ENCODE peak calls at places on chromosomes 5 and 9, in six cellular contexts. D, E, K, V, G and S are unnamed samples.

GRCh38 chr5:173240091-173241050 is 5.4 kb upstream of the NKX2-5 start:
- DNase-seq in D (no peak), E (no peak), K (peak), V (no peak), G (no peak), S (no peak)

GRCh38 chr5:69265931-69266330 is 31.2 kb downstream of the CDK7 start:
- DNase-seq in D (peak), E (no peak), K (peak), V (peak), G (peak), S (no peak)

GRCh38 chr9:90659626-90660364 is 17.2 kb upstream of the DIRAS2 start:
- DNase-seq in D (no peak), E (no peak), K (no peak), V (no peak), G (no peak), S (no peak)

GRCh38 chr9:117746263-117746662 is 42.1 kb downstream of the TLR4 start:
- DNase-seq in D (no peak), E (no peak), K (no peak), V (no peak), G (no peak), S (no peak)

GRCh38 chr9:27441741-27442070 is 82.4 kb upstream of the IFNK start:
- DNase-seq in D (no peak), E (no peak), K (no peak), V (no peak), G (no peak), S (peak)

GRCh38 chr5:173802670-173803165 is 85.4 kb upstream of the CPEB4 start:
- DNase-seq in D (no peak), E (no peak), K (no peak), V (no peak), G (peak), S (no peak)

GRCh38 chr5:137753227-137753985 is 757 bp downstream of the HNRNPA0 start:
- DNase-seq in D (peak), E (peak), K (no peak), V (no peak), G (no peak), S (no peak)

GRCh38 chr9:98809311-98810105 is 2.0 kb downstream of the GALNT12 start:
- DNase-seq in D (no peak), E (no peak), K (no peak), V (no peak), G (no peak), S (no peak)

GRCh38 chr5:154485850-154486426 is 7.9 kb upstream of the HAND1 start:
- DNase-seq in D (no peak), E (no peak), K (no peak), V (no peak), G (no peak), S (no peak)

GRCh38 chr9:87375397-87376073 is 122.1 kb upstream of the DAPK1 start:
- DNase-seq in D (no peak), E (no peak), K (no peak), V (no peak), G (peak), S (no peak)

GRCh38 chr9:35945341-35946018 is 12.5 kb downstream of the OR2S2 start:
- DNase-seq in D (peak), E (peak), K (peak), V (peak), G (peak), S (no peak)

DNA sequence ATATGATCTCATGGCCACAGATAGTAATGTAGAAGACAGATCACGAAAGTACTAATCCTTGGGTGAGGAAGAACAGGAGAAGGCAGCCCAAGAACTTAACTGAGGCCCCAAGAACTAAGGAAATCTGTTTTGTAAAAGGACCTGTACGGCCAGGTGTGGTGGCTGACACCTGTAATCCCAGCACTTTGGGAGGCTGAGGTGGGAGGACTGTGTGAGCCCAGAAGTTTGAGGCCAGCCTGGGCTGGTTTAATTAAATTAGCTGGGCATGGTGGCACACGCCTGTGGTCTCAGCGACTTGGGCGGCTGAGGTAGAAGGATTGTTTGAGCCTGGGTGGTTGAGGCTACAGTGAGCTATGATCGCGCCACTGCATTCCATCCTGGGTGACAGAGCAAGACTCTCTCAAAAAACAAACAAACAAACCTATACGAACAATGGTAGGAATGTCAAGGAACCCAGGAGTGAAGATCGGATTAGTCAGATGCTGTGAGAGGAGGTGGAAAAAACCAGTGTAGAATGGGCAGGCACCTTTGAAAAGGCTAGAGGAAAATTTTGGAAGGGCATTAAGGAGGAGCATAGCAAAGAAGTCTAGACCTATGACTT is 283.8 kb upstream of the DMRT1 start:
- DNase-seq in D (no peak), E (no peak), K (peak), V (no peak), G (peak), S (no peak)
- TF ChIP-seq CREB1 in D (no peak), E (no peak), K (no peak), V (no peak), G (no peak), S (no peak)

DNA sequence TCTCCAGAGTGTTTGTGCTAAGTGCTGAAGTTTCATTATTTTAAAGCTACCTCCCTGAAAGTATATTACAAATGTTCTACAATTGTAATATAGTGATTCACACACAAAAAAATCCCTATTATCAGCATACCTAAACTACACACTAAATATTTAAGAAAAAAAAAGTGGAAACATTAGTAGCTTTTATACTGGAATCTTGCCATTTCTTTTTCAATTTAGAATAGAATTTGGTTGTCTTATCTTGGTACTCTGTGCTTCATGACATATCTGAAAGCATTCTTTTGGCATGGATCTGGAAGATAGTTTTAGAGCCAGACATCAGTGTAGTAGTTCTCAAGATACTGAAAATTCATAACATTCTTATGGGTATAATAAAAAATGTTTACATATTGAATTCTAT is 35.0 kb downstream of the SLC1A3 start:
- DNase-seq in D (no peak), E (no peak), K (no peak), V (no peak), G (no peak), S (no peak)
- TF ChIP-seq CREB1 in D (no peak), E (no peak), K (no peak), V (no peak), G (no peak), S (no peak)

GRCh38 chr5:178529080-178529479 is 61.1 kb downstream of the COL23A1 start:
- DNase-seq in D (no peak), E (no peak), K (no peak), V (no peak), G (no peak), S (no peak)

GRCh38 chr5:178525906-178526732 is 64.1 kb downstream of the COL23A1 start:
- DNase-seq in D (no peak), E (no peak), K (no peak), V (no peak), G (no peak), S (no peak)

GRCh38 chr5:178530526-178530925 is 59.7 kb downstream of the COL23A1 start:
- DNase-seq in D (no peak), E (no peak), K (no peak), V (no peak), G (no peak), S (no peak)

GRCh38 chr5:178526796-178527457 is 63.3 kb downstream of the COL23A1 start:
- DNase-seq in D (no peak), E (no peak), K (no peak), V (no peak), G (no peak), S (no peak)

DNA sequence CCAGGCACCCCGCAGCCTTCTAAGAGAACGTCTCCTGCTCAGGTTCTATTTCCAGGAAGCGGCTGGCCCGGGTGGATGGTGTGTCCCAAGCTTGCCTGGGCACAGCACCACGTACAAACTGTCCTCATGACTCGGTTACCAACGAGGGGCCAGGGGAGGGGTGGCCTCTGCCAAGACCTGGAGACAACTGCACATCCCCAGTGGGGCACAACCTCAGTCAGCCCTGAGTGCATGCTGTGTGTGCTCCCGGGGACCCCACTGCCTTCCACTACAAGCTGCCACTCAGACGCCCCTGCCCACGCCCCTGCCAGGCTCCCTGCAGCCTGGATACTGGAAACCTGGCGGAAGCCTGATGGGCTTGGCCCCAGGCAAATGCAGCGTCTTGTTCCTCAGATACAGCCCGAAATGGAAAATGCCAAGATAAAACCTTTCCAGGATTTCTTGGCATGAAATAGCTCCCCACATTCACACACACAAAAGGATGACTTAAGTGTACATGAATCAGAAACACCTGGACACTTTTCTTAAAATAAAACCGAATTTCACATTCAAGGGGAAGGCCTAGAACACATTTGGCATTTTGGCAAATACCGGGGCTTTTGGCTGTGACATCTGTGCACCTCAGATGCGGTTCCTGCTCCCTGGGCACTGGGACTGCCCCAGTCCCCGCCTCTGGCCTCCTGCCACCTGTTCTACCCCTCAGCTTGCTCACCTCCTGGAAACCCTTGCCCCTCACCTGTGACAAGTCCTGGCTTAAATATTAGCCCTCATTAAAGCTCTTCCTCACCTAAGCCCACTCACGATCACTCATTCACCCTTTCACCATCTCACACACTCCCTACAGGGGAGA is 62.5 kb downstream of the COL23A1 start:
- DNase-seq in D (no peak), E (no peak), K (no peak), V (no peak), G (no peak), S (no peak)
- TF ChIP-seq CREB1 in D (no peak), E (no peak), K (no peak), V (no peak), G (no peak), S (no peak)

DNA sequence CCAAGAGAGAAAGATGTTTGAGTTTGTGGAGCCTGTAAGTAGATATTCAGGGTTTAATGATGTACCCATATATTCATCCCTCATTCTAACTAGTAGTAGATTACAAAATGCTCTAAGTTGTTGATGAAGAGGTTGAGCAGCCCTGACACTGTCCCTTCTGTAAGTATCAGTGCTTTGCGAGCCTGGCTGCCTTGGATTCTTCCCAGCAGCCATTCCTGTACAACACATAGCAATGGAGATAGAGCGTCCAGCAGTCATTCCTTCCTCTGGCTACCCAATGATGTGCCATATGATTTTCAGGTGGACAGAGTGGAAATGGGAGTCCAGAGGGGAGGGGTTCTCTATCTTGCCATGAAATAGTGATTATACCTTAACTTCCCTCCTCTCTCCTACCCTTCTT is 124.1 kb downstream of the ARHGAP26 start:
- DNase-seq in D (no peak), E (no peak), K (no peak), V (no peak), G (no peak), S (no peak)
- TF ChIP-seq CREB1 in D (no peak), E (no peak), K (no peak), V (no peak), G (no peak), S (no peak)

DNA sequence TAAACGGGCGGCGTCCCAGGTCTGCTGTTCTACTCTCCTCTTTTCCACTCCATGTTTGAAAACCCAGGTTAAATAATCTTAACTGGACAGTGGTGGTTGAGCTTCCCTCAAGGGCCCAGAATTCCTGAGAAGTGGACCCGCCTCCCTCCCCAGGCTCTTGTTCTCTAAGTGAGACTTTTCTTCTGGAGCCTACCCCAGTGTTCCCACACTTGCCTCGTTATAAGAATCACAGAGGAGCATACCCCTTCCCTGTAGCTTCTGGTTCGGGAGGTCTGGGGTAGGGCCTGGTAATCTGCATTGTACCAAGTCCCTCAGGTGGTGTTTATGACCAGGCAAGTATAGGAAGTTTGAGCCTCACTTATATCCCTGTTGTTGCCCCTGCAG is 12.0 kb downstream of the PSD2 start:
- DNase-seq in D (no peak), E (no peak), K (no peak), V (no peak), G (no peak), S (no peak)
- TF ChIP-seq CREB1 in D (no peak), E (no peak), K (no peak), V (no peak), G (no peak), S (no peak)